ENCODE peak calls at places on chromosomes 13 and 19, in five cellular contexts. Y, C, I, L and E are unnamed samples.

GRCh38 chr13:111906816-111907215 is 160.1 kb upstream of the SOX1 start:
- DNase-seq in Y (no peak), C (no peak), I (no peak), L (no peak), E (no peak)

GRCh38 chr13:44440046-44440608 is 66.5 kb downstream of the SERP2 start:
- DNase-seq in Y (no peak), C (peak), I (no peak), L (no peak), E (no peak)

GRCh38 chr19:56105090-56105701 is 15.9 kb downstream of the ZNF787 start:
- DNase-seq in Y (peak), C (peak), I (peak), L (peak), E (peak)

GRCh38 chr19:7010722-7011593 is 10.3 kb downstream of the MBD3L2B start:
- DNase-seq in Y (no peak), C (no peak), I (peak), L (no peak), E (no peak)

GRCh38 chr19:53394522-53394973 is 401 bp upstream of the ZNF765 start:
- DNase-seq in Y (peak), C (no peak), I (no peak), L (peak), E (no peak)

GRCh38 chr19:7294571-7295212 is 478 bp upstream of the INSR start:
- DNase-seq in Y (peak), C (peak), I (peak), L (peak), E (no peak)

GRCh38 chr13:67229438-67230242 is 496 bp downstream of the PCDH9 start:
- DNase-seq in Y (peak), C (peak), I (no peak), L (no peak), E (no peak)

GRCh38 chr19:36060430-36060829 is 5.7 kb downstream of the WDR62 start:
- DNase-seq in Y (no peak), C (peak), I (no peak), L (no peak), E (no peak)

GRCh38 chr19:789473-790052 is 7.7 kb upstream of the PTBP1 start:
- DNase-seq in Y (no peak), C (no peak), I (no peak), L (no peak), E (no peak)

GRCh38 chr19:21439372-21439771 is 42.4 kb downstream of the ZNF493 start:
- DNase-seq in Y (no peak), C (peak), I (no peak), L (no peak), E (no peak)

GRCh38 chr13:74825170-74825948 is 656.6 kb downstream of the TBC1D4 start:
- DNase-seq in Y (no peak), C (peak), I (no peak), L (no peak), E (no peak)

GRCh38 chr13:113791226-113791625 is 32.2 kb downstream of the TMEM255B start:
- DNase-seq in Y (no peak), C (no peak), I (no peak), L (no peak), E (no peak)

GRCh38 chr19:38149597-38149996 is 74.4 kb downstream of the DPF1 start:
- DNase-seq in Y (no peak), C (no peak), I (no peak), L (no peak), E (no peak)

GRCh38 chr13:61414686-61415664 is 674 bp downstream of the PCDH20 start:
- DNase-seq in Y (peak), C (peak), I (peak), L (no peak), E (no peak)

GRCh38 chr19:13228561-13228960 is 78.3 kb downstream of the IER2 start:
- DNase-seq in Y (no peak), C (no peak), I (no peak), L (no peak), E (no peak)

GRCh38 chr19:13229246-13229645 is 79.0 kb downstream of the IER2 start:
- DNase-seq in Y (no peak), C (no peak), I (no peak), L (no peak), E (no peak)

GRCh38 chr19:13225085-13225484 is 74.9 kb downstream of the IER2 start:
- DNase-seq in Y (no peak), C (no peak), I (no peak), L (no peak), E (no peak)

GRCh38 chr19:13225973-13226865 is 76.0 kb downstream of the IER2 start:
- DNase-seq in Y (no peak), C (no peak), I (no peak), L (no peak), E (no peak)

DNA sequence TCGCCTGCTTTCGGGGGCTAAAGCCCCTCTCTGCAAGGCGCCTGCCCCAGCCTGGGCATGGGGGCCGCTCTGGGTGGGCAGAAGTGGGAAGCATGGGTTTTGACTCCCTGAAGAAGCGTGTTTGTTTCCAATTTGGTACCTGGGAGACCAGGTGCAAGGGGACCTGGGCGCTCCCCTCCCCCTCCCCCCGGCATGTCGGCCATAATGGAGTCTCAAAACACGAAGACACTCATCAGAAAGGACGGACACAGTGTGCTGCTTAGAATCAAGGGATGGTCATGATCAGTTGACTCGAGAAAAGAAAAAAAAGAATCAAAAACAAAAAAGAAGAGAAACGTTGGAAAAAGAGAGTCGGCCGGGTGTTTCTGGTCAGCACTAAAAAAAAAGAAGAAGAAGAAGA is 76.8 kb downstream of the IER2 start:
- DNase-seq in Y (no peak), C (no peak), I (no peak), L (no peak), E (no peak)
- H3K27ac ChIP-seq in Y (no peak), C (no peak), I (no peak), L (no peak), E (no peak)

DNA sequence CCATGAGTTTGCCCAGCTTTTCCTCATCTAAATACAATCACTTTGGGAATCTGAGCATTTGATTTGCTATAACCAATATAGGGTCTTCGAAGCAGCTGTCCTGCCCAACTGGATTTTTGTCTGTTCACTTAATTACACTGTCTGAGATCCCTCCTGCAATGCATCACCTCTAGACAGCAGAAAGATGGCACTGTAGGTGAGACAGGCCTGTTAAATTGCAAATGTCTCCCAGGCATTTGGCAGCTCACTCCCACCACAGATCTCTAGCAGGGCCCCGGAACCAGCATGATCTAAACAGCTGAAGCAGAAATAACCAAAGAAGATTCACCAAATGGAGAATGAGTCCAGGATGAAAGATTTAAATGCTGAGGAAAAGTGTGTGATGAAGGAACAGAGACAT is 41.9 kb upstream of the SERPINE3 start:
- DNase-seq in Y (no peak), C (no peak), I (no peak), L (no peak), E (no peak)
- TF ChIP-seq CTCF in Y (no peak), C (no peak), I (no peak), L (no peak), E (no peak)

GRCh38 chr19:57141699-57142098 is 3.3 kb downstream of the ZIM3 start:
- DNase-seq in Y (no peak), C (no peak), I (no peak), L (no peak), E (no peak)

GRCh38 chr19:57135797-57136196 is 9.2 kb downstream of the ZIM3 start:
- DNase-seq in Y (no peak), C (no peak), I (no peak), L (no peak), E (no peak)
- H3K27ac ChIP-seq in Y (no peak), C (no peak), I (no peak), L (no peak), E (no peak)

GRCh38 chr19:45780146-45780447 is 2.2 kb downstream of the DMPK start:
- DNase-seq in Y (no peak), C (no peak), I (no peak), L (no peak), E (no peak)

GRCh38 chr19:45777395-45777961 is 4.8 kb downstream of the DMPK start:
- DNase-seq in Y (no peak), C (no peak), I (no peak), L (no peak), E (no peak)

GRCh38 chr19:45778010-45778671 is 4.1 kb downstream of the DMPK start:
- DNase-seq in Y (no peak), C (no peak), I (no peak), L (no peak), E (no peak)

GRCh38 chr19:45780448-45781281 is 1.6 kb downstream of the DMPK start:
- DNase-seq in Y (no peak), C (no peak), I (no peak), L (no peak), E (no peak)

GRCh38 chr19:45779231-45780145 is 2.8 kb downstream of the DMPK start:
- DNase-seq in Y (peak), C (no peak), I (peak), L (peak), E (peak)
- TF ChIP-seq CTCF in Y (peak), C (peak), I (peak), L (peak), E (peak)

DNA sequence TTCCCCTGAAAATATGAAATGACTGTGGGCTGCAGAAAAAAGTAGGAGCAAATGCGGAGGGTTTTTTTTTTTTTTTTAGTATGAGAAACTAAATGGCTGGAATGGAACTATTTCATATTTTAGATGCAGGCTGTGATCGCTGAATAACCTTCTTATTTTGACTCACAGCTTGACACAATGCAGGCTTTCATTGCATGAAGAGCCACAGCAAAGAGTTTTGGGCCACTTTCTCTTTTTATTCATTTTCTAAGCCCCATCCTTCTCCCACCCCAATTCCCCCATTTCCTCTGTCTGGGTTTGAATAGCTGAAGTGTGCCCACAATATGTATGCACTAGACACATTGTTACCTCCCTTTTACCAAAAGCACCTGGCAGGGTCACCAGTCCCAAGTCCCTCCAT is 125.9 kb downstream of the COG6 start:
- DNase-seq in Y (no peak), C (no peak), I (no peak), L (no peak), E (no peak)
- H3K27ac ChIP-seq in Y (no peak), C (no peak), I (no peak), L (no peak), E (no peak)

DNA sequence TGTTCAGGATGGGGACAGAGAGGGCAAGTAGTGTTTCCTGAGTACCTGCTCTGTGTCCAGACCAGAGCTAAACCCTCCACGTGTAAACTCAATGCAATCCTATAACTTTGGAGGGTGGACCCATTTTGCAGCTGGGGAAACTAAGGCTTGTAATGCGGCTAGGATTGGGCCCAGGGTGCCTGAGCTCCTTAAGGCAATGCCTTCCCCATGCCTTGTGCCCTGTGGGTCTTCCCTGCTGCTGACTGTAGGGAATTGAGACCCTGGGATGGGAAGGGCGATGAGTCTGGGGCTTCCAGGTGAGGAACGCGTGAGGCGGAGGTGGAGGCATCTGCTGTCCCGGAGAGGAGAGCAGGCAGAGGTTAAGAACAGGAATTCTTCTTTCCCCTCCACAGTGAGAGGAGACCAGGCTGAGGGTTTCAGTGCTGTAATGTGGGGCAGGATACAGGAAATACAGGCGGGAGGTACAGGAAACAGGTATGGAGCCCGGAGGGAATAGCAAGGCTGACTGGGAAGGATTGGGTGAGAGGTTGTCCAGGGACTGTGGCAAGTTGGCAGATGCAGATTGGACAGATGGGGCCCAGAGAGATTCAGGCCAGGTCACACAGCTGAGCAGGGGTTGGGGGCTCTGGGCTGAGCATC is 19.2 kb downstream of the SLC27A1 start:
- DNase-seq in Y (no peak), C (no peak), I (no peak), L (no peak), E (no peak)
- TF ChIP-seq CTCF in Y (no peak), C (no peak), I (no peak), L (no peak), E (no peak)

DNA sequence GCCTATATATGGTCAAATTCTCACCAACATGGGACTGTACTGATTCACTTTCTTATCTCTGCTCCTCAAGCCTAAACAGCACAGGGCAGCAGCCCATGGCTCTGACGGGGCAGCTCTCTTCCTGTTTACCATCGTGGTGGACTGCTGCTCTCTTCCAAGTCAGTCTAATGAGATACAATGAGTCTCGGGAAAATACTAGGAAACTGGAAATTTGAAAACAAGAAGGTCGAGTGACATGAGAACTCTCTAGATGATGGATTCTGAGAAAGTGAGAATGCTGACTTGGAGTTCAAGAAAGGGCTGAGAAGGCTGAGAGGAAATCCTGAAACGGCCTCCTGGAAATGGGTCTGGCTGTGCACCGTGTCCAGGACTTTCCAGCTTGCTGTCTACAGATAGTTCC is 122.8 kb upstream of the ARGLU1 start:
- DNase-seq in Y (no peak), C (no peak), I (no peak), L (no peak), E (no peak)
- H3K27ac ChIP-seq in Y (no peak), C (no peak), I (no peak), L (no peak), E (no peak)

GRCh38 chr19:32824906-32825608 is 44.5 kb downstream of the SLC7A9 start:
- DNase-seq in Y (no peak), C (no peak), I (no peak), L (no peak), E (no peak)

GRCh38 chr19:32828643-32829344 is 40.8 kb downstream of the SLC7A9 start:
- DNase-seq in Y (no peak), C (no peak), I (no peak), L (no peak), E (no peak)

GRCh38 chr19:32829345-32829896 is 40.1 kb downstream of the SLC7A9 start:
- DNase-seq in Y (no peak), C (no peak), I (no peak), L (no peak), E (no peak)

GRCh38 chr19:32830231-32831014 is 39.1 kb downstream of the SLC7A9 start:
- DNase-seq in Y (no peak), C (peak), I (no peak), L (no peak), E (no peak)

DNA sequence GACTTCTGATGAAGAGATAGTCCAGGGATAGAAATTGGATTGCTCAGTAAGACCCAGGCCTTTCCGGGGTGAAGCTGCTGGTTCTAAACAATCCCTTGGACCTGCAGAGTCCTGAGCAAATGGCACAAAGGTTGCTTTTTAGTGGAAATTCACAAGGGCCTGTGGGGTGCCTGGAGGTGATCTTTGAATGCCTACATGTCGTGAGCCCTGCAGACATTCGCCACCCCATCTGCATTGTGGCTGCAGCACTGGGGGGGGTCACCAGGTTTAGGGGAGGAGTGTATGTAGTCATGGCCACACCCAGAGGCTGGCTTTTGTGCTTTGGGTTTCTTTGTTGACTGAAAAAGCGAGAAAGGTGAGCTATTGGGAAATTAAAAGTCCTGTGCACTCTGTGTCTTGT is 41.4 kb downstream of the SLC7A9 start:
- DNase-seq in Y (no peak), C (no peak), I (no peak), L (no peak), E (no peak)
- TF ChIP-seq CTCF in Y (no peak), C (no peak), I (no peak), L (no peak), E (no peak)

GRCh38 chr13:110523180-110523579 is 38.3 kb downstream of the RAB20 start:
- DNase-seq in Y (no peak), C (no peak), I (no peak), L (no peak), E (no peak)

GRCh38 chr13:110525328-110526319 is 35.9 kb downstream of the RAB20 start:
- DNase-seq in Y (peak), C (no peak), I (peak), L (no peak), E (no peak)

GRCh38 chr13:110523838-110524237 is 37.7 kb downstream of the RAB20 start:
- DNase-seq in Y (no peak), C (no peak), I (no peak), L (no peak), E (no peak)

GRCh38 chr13:110521946-110522345 is 39.6 kb downstream of the RAB20 start:
- DNase-seq in Y (no peak), C (no peak), I (no peak), L (no peak), E (no peak)

DNA sequence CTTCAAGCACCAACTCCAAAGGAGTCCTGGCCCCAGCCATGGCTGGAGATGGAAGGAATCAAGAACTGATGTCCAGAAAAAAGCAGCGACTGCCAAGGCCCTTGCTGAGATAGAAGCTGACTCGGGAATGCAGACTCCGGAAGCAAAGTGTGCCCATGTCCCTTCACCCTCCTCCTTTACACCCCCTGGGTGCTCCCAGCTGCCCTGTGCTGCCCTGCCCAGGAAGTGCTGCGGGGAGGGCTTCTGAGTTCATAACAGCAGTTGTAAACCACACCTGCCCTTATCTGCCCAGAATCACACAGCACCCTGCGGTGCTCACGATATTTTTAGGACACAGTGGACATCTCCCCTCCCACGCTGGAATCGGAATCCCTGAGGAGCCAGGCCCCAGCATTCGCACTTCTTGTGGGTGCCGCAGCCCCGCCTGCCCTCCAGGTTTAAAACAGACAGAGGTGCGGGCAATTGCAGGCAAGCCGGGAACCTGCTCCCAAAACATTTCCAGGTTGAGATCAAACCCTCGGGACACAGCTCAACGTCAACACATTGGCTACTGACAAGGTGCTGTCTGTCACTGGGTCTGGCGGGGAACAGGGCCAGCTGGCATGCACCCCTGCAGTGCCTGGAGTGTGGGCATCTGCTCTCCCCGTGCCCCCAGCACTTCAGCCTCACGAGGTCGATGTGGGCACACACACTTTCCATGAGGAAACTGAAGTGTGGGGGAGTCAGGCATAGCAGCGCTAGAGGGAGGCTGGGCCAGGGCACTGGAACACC is 36.9 kb downstream of the RAB20 start:
- DNase-seq in Y (peak), C (no peak), I (peak), L (no peak), E (no peak)
- H3K27ac ChIP-seq in Y (peak), C (no peak), I (peak), L (peak), E (no peak)